ENCODE peak calls at places on chromosomes 3 and 15, in ten cellular contexts. X, G, Q, I, T, Y, C, J, B and E are unnamed samples.

GRCh38 chr3:47652142-47652541 is 73.5 kb upstream of the CSPG5 start:
- DNase-seq in X (no peak), G (no peak), Q (no peak), I (no peak), T (no peak), Y (no peak), C (no peak), J (no peak), B (no peak), E (no peak)

GRCh38 chr3:154334973-154335420 is 10.7 kb upstream of the DHX36 start:
- DNase-seq in X (no peak), G (no peak), Q (no peak), I (no peak), T (no peak), Y (peak; percentile 53), C (no peak), J (no peak), B (peak; percentile 56), E (no peak)

GRCh38 chr15:85800460-85801123 is 5.9 kb upstream of the KLHL25 start:
- DNase-seq in X (peak; percentile 82), G (no peak), Q (no peak), I (no peak), T (peak; percentile 69), Y (peak; percentile 61), C (no peak), J (no peak), B (peak; percentile 91), E (no peak)

GRCh38 chr15:48683991-48684765 is 38.7 kb upstream of the FBN1 start:
- DNase-seq in X (no peak), G (no peak), Q (no peak), I (no peak), T (no peak), Y (no peak), C (no peak), J (no peak), B (no peak), E (no peak)

GRCh38 chr3:176974303-176974702 is 223.0 kb downstream of the TBL1XR1 start:
- DNase-seq in X (no peak), G (no peak), Q (no peak), I (no peak), T (no peak), Y (no peak), C (no peak), J (no peak), B (no peak), E (no peak)

GRCh38 chr15:91271565-91272153 is 171.6 kb downstream of the SV2B start:
- DNase-seq in X (peak; percentile 34), G (no peak), Q (peak; percentile 7), I (peak; percentile 73), T (no peak), Y (peak; percentile 65), C (peak; percentile 38), J (peak; percentile 22), B (peak; percentile 55), E (peak; percentile 39)

GRCh38 chr3:54966979-54967378 is 39.1 kb upstream of the LRTM1 start:
- DNase-seq in X (no peak), G (no peak), Q (no peak), I (no peak), T (no peak), Y (no peak), C (no peak), J (no peak), B (no peak), E (no peak)

GRCh38 chr15:93041159-93041547 is 47.9 kb downstream of the RGMA start:
- DNase-seq in X (peak; percentile 3), G (no peak), Q (no peak), I (no peak), T (peak; percentile 13), Y (no peak), C (no peak), J (no peak), B (no peak), E (no peak)

GRCh38 chr15:58401991-58402649 is 29.7 kb upstream of the LIPC start:
- DNase-seq in X (no peak), G (no peak), Q (no peak), I (no peak), T (no peak), Y (no peak), C (no peak), J (no peak), B (no peak), E (no peak)

GRCh38 chr15:39429898-39430357 is 151.0 kb upstream of the THBS1 start:
- DNase-seq in X (no peak), G (no peak), Q (no peak), I (no peak), T (no peak), Y (peak; percentile 95), C (no peak), J (no peak), B (no peak), E (no peak)

GRCh38 chr3:119331661-119332060 is 37.5 kb downstream of the ARHGAP31 start:
- DNase-seq in X (no peak), G (no peak), Q (no peak), I (no peak), T (no peak), Y (peak; percentile 58), C (no peak), J (no peak), B (no peak), E (no peak)

GRCh38 chr15:46855388-46855787 is 861.9 kb upstream of the SEMA6D start:
- DNase-seq in X (no peak), G (no peak), Q (no peak), I (no peak), T (no peak), Y (no peak), C (no peak), J (no peak), B (no peak), E (no peak)

GRCh38 chr15:100926971-100927756 is 8.0 kb downstream of the LRRK1 start:
- DNase-seq in X (no peak), G (no peak), Q (no peak), I (no peak), T (no peak), Y (no peak), C (no peak), J (no peak), B (no peak), E (no peak)

GRCh38 chr3:179450321-179450720 is 949 bp downstream of the GNB4 start:
- DNase-seq in X (no peak), G (no peak), Q (no peak), I (no peak), T (no peak), Y (peak; percentile 19), C (no peak), J (no peak), B (no peak), E (no peak)

GRCh38 chr3:177498037-177498857 is 301.0 kb upstream of the TBL1XR1 start:
- DNase-seq in X (no peak), G (no peak), Q (peak; percentile 32), I (no peak), T (no peak), Y (peak; percentile 52), C (no peak), J (no peak), B (no peak), E (no peak)

GRCh38 chr15:45891766-45892165 is 256.9 kb downstream of the SQOR start:
- DNase-seq in X (no peak), G (no peak), Q (no peak), I (no peak), T (peak; percentile 42), Y (no peak), C (no peak), J (no peak), B (no peak), E (no peak)

GRCh38 chr3:34056951-34057390 is 258.5 kb downstream of the PDCD6IP start:
- DNase-seq in X (no peak), G (no peak), Q (no peak), I (no peak), T (no peak), Y (peak; percentile 49), C (no peak), J (no peak), B (no peak), E (no peak)

GRCh38 chr3:73401616-73402265 is 223.0 kb downstream of the PDZRN3 start:
- DNase-seq in X (no peak), G (no peak), Q (no peak), I (no peak), T (peak; percentile 56), Y (peak; percentile 60), C (no peak), J (no peak), B (no peak), E (no peak)

GRCh38 chr3:47578691-47579632 is at the start of gene CSPG5:
- DNase-seq in X (peak; percentile 48), G (no peak), Q (peak; percentile 17), I (no peak), T (peak; percentile 48), Y (no peak), C (no peak), J (peak; percentile 11), B (no peak), E (peak; percentile 24)

GRCh38 chr15:48411971-48412591 is 80.9 kb downstream of the DUT start:
- DNase-seq in X (no peak), G (no peak), Q (no peak), I (no peak), T (no peak), Y (no peak), C (no peak), J (no peak), B (no peak), E (no peak)

GRCh38 chr15:78361956-78362506 is 21.9 kb downstream of the CRABP1 start:
- DNase-seq in X (no peak), G (no peak), Q (no peak), I (no peak), T (no peak), Y (no peak), C (no peak), J (no peak), B (no peak), E (no peak)

GRCh38 chr15:70633394-70633793 is 130.0 kb downstream of the UACA start:
- DNase-seq in X (no peak), G (no peak), Q (no peak), I (no peak), T (peak; percentile 54), Y (no peak), C (no peak), J (no peak), B (no peak), E (no peak)

GRCh38 chr15:94234300-94234699 is 2.9 kb downstream of the MCTP2 start:
- DNase-seq in X (no peak), G (no peak), Q (no peak), I (no peak), T (no peak), Y (no peak), C (no peak), J (no peak), B (no peak), E (no peak)

GRCh38 chr3:197404030-197404429 is 105.6 kb upstream of the DLG1 start:
- DNase-seq in X (no peak), G (no peak), Q (no peak), I (peak; percentile 29), T (no peak), Y (no peak), C (no peak), J (no peak), B (no peak), E (no peak)

GRCh38 chr3:2354702-2355101 is 256.0 kb downstream of the CNTN4 start:
- DNase-seq in X (no peak), G (no peak), Q (no peak), I (no peak), T (no peak), Y (no peak), C (no peak), J (no peak), B (peak; percentile 1), E (no peak)

GRCh38 chr15:89591834-89592233 is 16.6 kb downstream of the TICRR start:
- DNase-seq in X (no peak), G (no peak), Q (no peak), I (no peak), T (no peak), Y (no peak), C (no peak), J (no peak), B (no peak), E (no peak)

GRCh38 chr3:53812434-53812833 is 33.8 kb downstream of the CHDH start:
- DNase-seq in X (no peak), G (no peak), Q (no peak), I (peak; percentile 10), T (no peak), Y (no peak), C (no peak), J (no peak), B (no peak), E (no peak)